ENCODE peak calls at places on chromosomes 13 and 19, in five cellular contexts. One of them, this sample, is unnamed. For H3K4me1, the result is how much of the 10 kb centered on the place peaks cover.

GRCh38 chr19:16301999-16302694 is 22.5 kb upstream of the KLF2 start:
- DNase-seq in HepG2: no peak
- DNase-seq in H1: no peak
- DNase-seq in GM12878: no peak
- DNase-seq in K562: no peak
- DNase-seq in this sample: no peak

GRCh38 chr19:49347835-49348234 is 12.6 kb downstream of the CD37 start:
- DNase-seq in GM12878: no peak
- DNase-seq in H1: no peak
- DNase-seq in K562: peak
- DNase-seq in HepG2: peak
- DNase-seq in this sample: peak

GRCh38 chr19:14381689-14382474 is 638 bp downstream of the ADGRE5 start:
- DNase-seq in HepG2: no peak
- DNase-seq in H1: no peak
- DNase-seq in K562: peak
- DNase-seq in GM12878: no peak
- DNase-seq in this sample: no peak

GRCh38 chr13:48562296-48563066 is 29.6 kb upstream of the RCBTB2 start:
- DNase-seq in GM12878: peak
- DNase-seq in HepG2: no peak
- DNase-seq in H1: no peak
- DNase-seq in K562: peak
- DNase-seq in this sample: no peak

GRCh38 chr19:54551950-54552912 is 21.4 kb upstream of the LILRA2 start:
- DNase-seq in GM12878: peak
- DNase-seq in HepG2: no peak
- DNase-seq in K562: no peak
- DNase-seq in H1: no peak
- DNase-seq in this sample: no peak

GRCh38 chr13:42307461-42307860 is 35.5 kb downstream of the AKAP11 start:
- DNase-seq in K562: no peak
- DNase-seq in H1: no peak
- DNase-seq in GM12878: no peak
- DNase-seq in HepG2: no peak
- DNase-seq in this sample: no peak

GRCh38 chr13:102461302-102461701 is 59.5 kb upstream of the FGF14 start:
- DNase-seq in GM12878: no peak
- DNase-seq in HepG2: no peak
- DNase-seq in K562: no peak
- DNase-seq in H1: no peak
- DNase-seq in this sample: no peak

GRCh38 chr13:21287331-21287907 is 111.0 kb downstream of the MRPL57 start:
- DNase-seq in H1: no peak
- DNase-seq in K562: no peak
- DNase-seq in GM12878: no peak
- DNase-seq in HepG2: no peak
- DNase-seq in this sample: no peak

GRCh38 chr13:44231786-44232516 is 141.7 kb upstream of the SERP2 start:
- DNase-seq in GM12878: no peak
- DNase-seq in H1: peak
- DNase-seq in HepG2: peak
- DNase-seq in K562: no peak
- DNase-seq in this sample: no peak

GRCh38 chr19:898663-899062 is 5.4 kb downstream of the RNU6-9 start:
- DNase-seq in HepG2: no peak
- DNase-seq in H1: no peak
- DNase-seq in GM12878: no peak
- DNase-seq in K562: no peak
- DNase-seq in this sample: peak

GRCh38 chr19:54190942-54191670 is at the start of gene TSEN34:
- DNase-seq in H1: no peak
- DNase-seq in K562: peak
- DNase-seq in GM12878: no peak
- DNase-seq in HepG2: peak
- DNase-seq in this sample: peak

GRCh38 chr13:67227131-67227983 is 2.8 kb downstream of the PCDH9 start:
- DNase-seq in HepG2: no peak
- DNase-seq in K562: no peak
- DNase-seq in GM12878: no peak
- DNase-seq in H1: no peak
- DNase-seq in this sample: no peak

GRCh38 chr19:45498411-45499195 is at the start of gene PPM1N:
- DNase-seq in K562: peak
- DNase-seq in H1: no peak
- DNase-seq in GM12878: no peak
- DNase-seq in HepG2: no peak
- DNase-seq in this sample: no peak

GRCh38 chr19:51821921-51822716 is 27.2 kb downstream of the FPR3 start:
- DNase-seq in H1: no peak
- DNase-seq in HepG2: no peak
- DNase-seq in K562: no peak
- DNase-seq in GM12878: no peak
- DNase-seq in this sample: no peak

GRCh38 chr19:5271145-5271544 is 69.5 kb downstream of the PTPRS start:
- DNase-seq in GM12878: no peak
- DNase-seq in HepG2: no peak
- DNase-seq in H1: no peak
- DNase-seq in K562: no peak
- DNase-seq in this sample: no peak

GRCh38 chr13:53379485-53379884 is 350.9 kb downstream of the OLFM4 start:
- DNase-seq in HepG2: no peak
- DNase-seq in H1: no peak
- DNase-seq in K562: no peak
- DNase-seq in GM12878: no peak
- DNase-seq in this sample: no peak

GRCh38 chr19:4149518-4150288 is 3.7 kb upstream of the CREB3L3 start:
- DNase-seq in H1: no peak
- DNase-seq in GM12878: no peak
- DNase-seq in HepG2: peak
- DNase-seq in K562: no peak
- DNase-seq in this sample: peak

GRCh38 chr19:1070576-1070930 is 3.6 kb downstream of the ARHGAP45 start:
- DNase-seq in GM12878: no peak
- DNase-seq in H1: no peak
- DNase-seq in K562: no peak
- DNase-seq in HepG2: no peak
- DNase-seq in this sample: no peak

GRCh38 chr19:52307275-52307674 is 10.3 kb downstream of the ZNF480 start:
- DNase-seq in K562: peak
- DNase-seq in HepG2: no peak
- DNase-seq in H1: no peak
- DNase-seq in GM12878: no peak
- DNase-seq in this sample: no peak

GRCh38 chr13:49098198-49098597 is 121.9 kb upstream of the MLNR start:
- DNase-seq in HepG2: no peak
- DNase-seq in H1: no peak
- DNase-seq in GM12878: no peak
- DNase-seq in K562: peak
- DNase-seq in this sample: peak

GRCh38 chr19:47035127-47035494 is 13.3 kb downstream of the TMEM160 start:
- DNase-seq in HepG2: no peak
- DNase-seq in K562: peak
- DNase-seq in GM12878: no peak
- DNase-seq in H1: no peak
- DNase-seq in this sample: peak
- H3K9ac ChIP-seq in HepG2: peak
- H3K9ac ChIP-seq in K562: peak
- H3K9ac ChIP-seq in GM12878: no peak
- H3K9ac ChIP-seq in H1: no peak
- H3K9ac ChIP-seq in this sample: no peak

GRCh38 chr19:18468930-18469244 is 31.0 kb upstream of the ISYNA1 start:
- DNase-seq in K562: no peak
- DNase-seq in HepG2: no peak
- DNase-seq in H1: no peak
- DNase-seq in GM12878: no peak
- DNase-seq in this sample: no peak

GRCh38 chr19:18469245-18470107 is 31.5 kb upstream of the ISYNA1 start:
- DNase-seq in HepG2: peak
- DNase-seq in GM12878: no peak
- DNase-seq in K562: peak
- DNase-seq in H1: peak
- DNase-seq in this sample: peak

GRCh38 chr19:18468517-18468916 is 30.6 kb upstream of the ISYNA1 start:
- DNase-seq in K562: no peak
- DNase-seq in H1: no peak
- DNase-seq in GM12878: no peak
- DNase-seq in HepG2: no peak
- DNase-seq in this sample: no peak

GRCh38 chr19:18470787-18471186 is 32.9 kb upstream of the ISYNA1 start:
- DNase-seq in H1: no peak
- DNase-seq in GM12878: no peak
- DNase-seq in K562: peak
- DNase-seq in HepG2: no peak
- DNase-seq in this sample: no peak

DNA sequence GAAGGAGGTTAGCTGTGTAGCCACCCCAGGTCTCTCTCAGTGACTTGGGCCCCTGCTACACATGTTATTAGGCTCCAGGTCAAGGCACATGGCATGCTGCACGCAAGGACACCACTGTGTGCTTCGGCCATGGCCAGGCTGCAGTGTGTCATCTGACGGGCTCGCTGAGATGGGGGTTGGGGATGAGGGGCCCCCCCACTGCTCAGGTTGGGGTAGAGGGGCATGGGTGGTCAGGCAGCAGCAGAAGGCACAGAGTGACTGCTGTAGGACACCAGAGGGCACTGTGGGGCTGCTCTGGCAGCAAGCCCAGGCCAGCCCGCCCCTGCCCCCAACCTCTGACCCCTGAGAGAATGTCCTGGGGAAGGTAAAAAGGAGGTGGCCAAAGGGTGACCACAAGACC is 32.2 kb upstream of the ISYNA1 start:
- DNase-seq in K562: peak
- DNase-seq in GM12878: no peak
- DNase-seq in H1: no peak
- DNase-seq in HepG2: peak
- DNase-seq in this sample: peak
- H3K4me1 ChIP-seq in K562: half or more
- H3K4me1 ChIP-seq in GM12878: under half
- H3K4me1 ChIP-seq in H1: under half
- H3K4me1 ChIP-seq in HepG2: half or more
- H3K4me1 ChIP-seq in this sample: under half

DNA sequence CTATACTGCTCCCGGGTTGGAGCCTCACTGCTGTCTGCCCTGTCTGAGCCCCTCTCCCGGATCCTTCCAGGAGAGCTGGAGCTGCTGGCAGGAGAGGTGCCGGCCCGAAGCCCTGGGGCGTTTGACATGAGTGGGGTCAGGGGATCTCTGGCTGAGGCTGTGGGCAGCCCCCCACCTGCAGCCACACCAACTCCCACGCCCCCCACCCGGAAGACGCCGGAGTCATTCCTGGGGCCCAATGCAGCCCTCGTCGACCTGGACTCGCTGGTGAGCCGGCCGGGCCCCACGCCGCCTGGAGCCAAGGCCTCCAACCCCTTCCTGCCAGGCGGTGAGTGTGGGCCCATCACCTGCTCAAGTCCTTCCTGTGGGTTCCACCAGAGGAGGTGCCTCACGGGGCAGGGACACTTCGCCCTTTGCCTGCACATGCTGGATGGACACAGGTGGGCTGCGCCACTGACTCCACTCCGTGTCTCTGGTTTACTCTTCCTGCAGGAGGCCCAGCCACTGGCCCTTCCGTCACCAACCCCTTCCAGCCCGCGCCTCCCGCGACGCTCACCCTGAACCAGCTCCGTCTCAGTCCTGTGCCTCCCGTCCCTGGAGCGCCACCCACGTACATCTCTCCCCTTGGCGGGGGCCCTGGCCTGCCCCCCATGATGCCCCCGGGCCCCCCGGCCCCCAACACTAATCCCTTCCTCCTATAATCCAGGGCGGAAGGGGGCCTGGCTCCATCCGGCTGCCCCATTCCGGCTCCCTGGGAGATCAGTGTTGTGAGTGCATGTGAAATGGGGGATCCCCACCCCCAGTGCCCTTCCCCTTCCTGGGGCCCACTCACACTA is 19.8 kb downstream of the EPN1 start:
- DNase-seq in GM12878: no peak
- DNase-seq in H1: no peak
- DNase-seq in K562: no peak
- DNase-seq in HepG2: no peak
- DNase-seq in this sample: no peak
- TF ChIP-seq TAF1 in GM12878: no peak
- TF ChIP-seq TAF1 in H1: no peak
- TF ChIP-seq TAF1 in K562: no peak
- TF ChIP-seq TAF1 in HepG2: no peak
- TF ChIP-seq TAF1 in this sample: no peak

GRCh38 chr19:38209152-38209551 is 14.9 kb downstream of the DPF1 start:
- DNase-seq in K562: no peak
- DNase-seq in H1: no peak
- DNase-seq in GM12878: no peak
- DNase-seq in HepG2: no peak
- DNase-seq in this sample: no peak

GRCh38 chr19:38211206-38211605 is 12.8 kb downstream of the DPF1 start:
- DNase-seq in HepG2: no peak
- DNase-seq in GM12878: no peak
- DNase-seq in K562: no peak
- DNase-seq in H1: no peak
- DNase-seq in this sample: peak

GRCh38 chr19:38210458-38210987 is 13.5 kb downstream of the DPF1 start:
- DNase-seq in HepG2: no peak
- DNase-seq in K562: no peak
- DNase-seq in GM12878: no peak
- DNase-seq in H1: no peak
- DNase-seq in this sample: peak

GRCh38 chr19:38208571-38208970 is 15.5 kb downstream of the DPF1 start:
- DNase-seq in K562: no peak
- DNase-seq in HepG2: no peak
- DNase-seq in GM12878: no peak
- DNase-seq in H1: no peak
- DNase-seq in this sample: no peak

GRCh38 chr19:38209671-38210457 is 14.2 kb downstream of the DPF1 start:
- DNase-seq in GM12878: no peak
- DNase-seq in HepG2: no peak
- DNase-seq in K562: no peak
- DNase-seq in H1: no peak
- DNase-seq in this sample: peak
- H3K9ac ChIP-seq in GM12878: no peak
- H3K9ac ChIP-seq in HepG2: no peak
- H3K9ac ChIP-seq in K562: no peak
- H3K9ac ChIP-seq in H1: peak
- H3K9ac ChIP-seq in this sample: no peak

DNA sequence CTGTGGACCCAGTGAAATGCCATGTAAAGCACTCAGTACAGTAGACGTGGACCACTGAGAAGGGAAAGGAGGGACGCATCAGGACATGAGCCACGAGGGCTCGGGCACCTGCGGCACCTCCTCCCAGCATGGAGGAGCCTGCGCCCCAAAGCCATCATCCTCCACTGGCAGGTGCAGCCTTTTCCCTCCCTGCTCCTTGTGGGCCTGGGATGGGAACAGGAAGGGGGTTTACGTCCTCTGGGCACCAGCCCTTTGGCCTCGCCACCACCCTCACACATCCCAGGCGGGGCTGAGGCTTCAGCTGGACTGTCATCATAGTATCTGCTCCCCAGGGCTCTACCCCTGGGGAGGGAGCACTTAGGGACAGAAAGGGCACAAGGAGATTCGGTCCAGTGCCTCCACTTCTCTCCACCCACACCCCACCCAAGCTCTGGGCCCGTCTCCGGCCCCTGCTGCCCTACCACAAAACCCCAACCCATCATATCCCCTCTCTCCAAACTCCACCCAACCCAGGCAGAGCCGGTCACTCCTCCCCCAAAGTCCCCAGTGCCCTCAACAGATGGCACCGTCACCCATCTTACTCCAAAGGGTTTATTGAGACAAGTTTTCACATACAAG is 2.1 kb upstream of the PRKD2 start:
- DNase-seq in HepG2: no peak
- DNase-seq in GM12878: peak
- DNase-seq in H1: no peak
- DNase-seq in K562: no peak
- DNase-seq in this sample: no peak
- H3K4me1 ChIP-seq in HepG2: under half
- H3K4me1 ChIP-seq in GM12878: under half
- H3K4me1 ChIP-seq in H1: under half
- H3K4me1 ChIP-seq in K562: half or more
- H3K4me1 ChIP-seq in this sample: under half